ENCODE peak calls at places on chromosomes 11 and 22, in six cellular contexts. One of them, this sample, is unnamed.

GRCh38 chr22:23878219-23878618 is 16.0 kb upstream of the MIF start:
- DNase-seq in mesenchymal stem cell: no peak
- DNase-seq in neuronal stem cell: no peak
- DNase-seq in IMR-90: no peak
- DNase-seq in trophoblast cell: no peak
- DNase-seq in H1: no peak
- DNase-seq in this sample: no peak

GRCh38 chr11:8531312-8531711 is 62.7 kb downstream of the STK33 start:
- DNase-seq in H1: no peak
- DNase-seq in trophoblast cell: peak
- DNase-seq in IMR-90: no peak
- DNase-seq in neuronal stem cell: no peak
- DNase-seq in mesenchymal stem cell: peak
- DNase-seq in this sample: no peak

GRCh38 chr11:46386674-46387073 is 4.9 kb downstream of the CHRM4 start:
- DNase-seq in neuronal stem cell: no peak
- DNase-seq in IMR-90: peak
- DNase-seq in mesenchymal stem cell: no peak
- DNase-seq in H1: no peak
- DNase-seq in trophoblast cell: no peak
- DNase-seq in this sample: no peak

GRCh38 chr11:272195-272930 is 5.8 kb upstream of the NLRP6 start:
- DNase-seq in H1: peak
- DNase-seq in neuronal stem cell: no peak
- DNase-seq in mesenchymal stem cell: no peak
- DNase-seq in trophoblast cell: no peak
- DNase-seq in IMR-90: no peak
- DNase-seq in this sample: peak

GRCh38 chr11:71339178-71339881 is 87.0 kb upstream of the SHANK2 start:
- DNase-seq in IMR-90: no peak
- DNase-seq in trophoblast cell: peak
- DNase-seq in mesenchymal stem cell: no peak
- DNase-seq in neuronal stem cell: no peak
- DNase-seq in H1: no peak
- DNase-seq in this sample: no peak

GRCh38 chr11:1333091-1333772 is 23.8 kb upstream of the TOLLIP start:
- DNase-seq in mesenchymal stem cell: no peak
- DNase-seq in H1: no peak
- DNase-seq in neuronal stem cell: no peak
- DNase-seq in trophoblast cell: no peak
- DNase-seq in IMR-90: no peak
- DNase-seq in this sample: no peak

GRCh38 chr22:27115816-27116256 is 458.4 kb downstream of the MIAT start:
- DNase-seq in H1: no peak
- DNase-seq in IMR-90: peak
- DNase-seq in neuronal stem cell: no peak
- DNase-seq in mesenchymal stem cell: peak
- DNase-seq in trophoblast cell: no peak
- DNase-seq in this sample: no peak

GRCh38 chr22:42966389-42966998 is 48.5 kb downstream of the PACSIN2 start:
- DNase-seq in IMR-90: no peak
- DNase-seq in neuronal stem cell: no peak
- DNase-seq in mesenchymal stem cell: no peak
- DNase-seq in trophoblast cell: no peak
- DNase-seq in H1: no peak
- DNase-seq in this sample: no peak

GRCh38 chr11:39432929-39433328 is 2026.5 kb downstream of the LRRC4C start:
- DNase-seq in IMR-90: no peak
- DNase-seq in H1: no peak
- DNase-seq in trophoblast cell: no peak
- DNase-seq in neuronal stem cell: no peak
- DNase-seq in mesenchymal stem cell: no peak
- DNase-seq in this sample: no peak

GRCh38 chr11:17399236-17399635 is 10.8 kb upstream of the KCNJ11 start:
- DNase-seq in neuronal stem cell: no peak
- DNase-seq in H1: no peak
- DNase-seq in IMR-90: no peak
- DNase-seq in mesenchymal stem cell: no peak
- DNase-seq in trophoblast cell: no peak
- DNase-seq in this sample: no peak

GRCh38 chr11:17401841-17402240 is 13.4 kb upstream of the KCNJ11 start:
- DNase-seq in mesenchymal stem cell: no peak
- DNase-seq in H1: no peak
- DNase-seq in neuronal stem cell: no peak
- DNase-seq in IMR-90: no peak
- DNase-seq in trophoblast cell: no peak
- DNase-seq in this sample: no peak

GRCh38 chr11:17401316-17401715 is 12.9 kb upstream of the KCNJ11 start:
- DNase-seq in trophoblast cell: no peak
- DNase-seq in mesenchymal stem cell: no peak
- DNase-seq in IMR-90: no peak
- DNase-seq in H1: no peak
- DNase-seq in neuronal stem cell: no peak
- DNase-seq in this sample: no peak

GRCh38 chr11:17402486-17402885 is 14.0 kb upstream of the KCNJ11 start:
- DNase-seq in H1: no peak
- DNase-seq in IMR-90: no peak
- DNase-seq in trophoblast cell: no peak
- DNase-seq in mesenchymal stem cell: no peak
- DNase-seq in neuronal stem cell: no peak
- DNase-seq in this sample: no peak

GRCh38 chr11:17400048-17400775 is 11.8 kb upstream of the KCNJ11 start:
- DNase-seq in trophoblast cell: no peak
- DNase-seq in neuronal stem cell: no peak
- DNase-seq in mesenchymal stem cell: no peak
- DNase-seq in H1: no peak
- DNase-seq in IMR-90: no peak
- DNase-seq in this sample: no peak
- H3K9ac ChIP-seq in trophoblast cell: no peak
- H3K9ac ChIP-seq in neuronal stem cell: no peak
- H3K9ac ChIP-seq in mesenchymal stem cell: no peak
- H3K9ac ChIP-seq in H1: no peak
- H3K9ac ChIP-seq in IMR-90: no peak
- H3K9ac ChIP-seq in this sample: no peak

DNA sequence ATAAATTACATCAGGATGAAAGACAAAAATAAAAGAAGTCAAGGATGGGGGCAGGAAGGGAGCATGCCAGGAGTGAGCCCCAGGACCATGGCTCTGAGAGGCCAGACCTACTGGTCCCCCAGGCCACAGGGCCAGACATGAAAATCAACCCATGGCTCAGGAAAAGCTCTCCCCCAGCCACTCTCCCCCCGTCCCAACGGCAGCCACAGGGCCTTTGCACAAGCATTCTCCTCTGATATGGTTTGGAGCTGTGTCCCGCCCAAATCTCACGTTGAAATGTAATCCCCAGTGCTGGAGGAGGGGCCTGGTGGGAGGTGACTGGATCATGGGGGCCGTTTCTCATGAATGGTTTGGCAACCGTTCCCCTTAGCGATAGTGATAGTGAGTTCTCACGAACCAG is 80.8 kb upstream of the ANO1 start:
- DNase-seq in mesenchymal stem cell: no peak
- DNase-seq in trophoblast cell: no peak
- DNase-seq in IMR-90: no peak
- DNase-seq in neuronal stem cell: no peak
- DNase-seq in H1: no peak
- DNase-seq in this sample: no peak
- H3K14ac ChIP-seq in mesenchymal stem cell: no peak
- H3K14ac ChIP-seq in trophoblast cell: no peak
- H3K14ac ChIP-seq in IMR-90: no peak
- H3K14ac ChIP-seq in neuronal stem cell: no peak
- H3K14ac ChIP-seq in H1: no peak
- H3K14ac ChIP-seq in this sample: no peak

DNA sequence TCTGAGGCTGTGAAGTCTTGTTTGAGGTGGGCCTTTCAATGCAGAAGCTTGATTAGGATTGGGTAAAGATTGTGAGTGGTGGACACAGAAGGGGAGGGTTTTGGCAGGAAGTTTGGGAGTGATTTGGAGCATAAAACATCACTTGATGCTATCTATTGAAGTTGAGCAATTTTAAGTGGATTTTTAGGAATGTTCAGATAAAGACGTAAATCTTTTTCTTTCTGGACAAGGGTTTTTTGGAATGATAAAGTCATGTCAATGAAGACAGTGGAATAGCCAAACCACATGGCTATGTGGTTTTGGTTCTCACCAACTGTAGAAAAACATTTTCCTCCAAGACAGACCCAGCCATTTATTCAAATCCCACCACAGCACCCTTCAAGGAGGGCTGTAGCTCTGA is 111.2 kb upstream of the SNX19 start:
- DNase-seq in neuronal stem cell: no peak
- DNase-seq in mesenchymal stem cell: peak
- DNase-seq in trophoblast cell: no peak
- DNase-seq in H1: no peak
- DNase-seq in IMR-90: no peak
- DNase-seq in this sample: no peak
- H2AFZ ChIP-seq in neuronal stem cell: no peak
- H2AFZ ChIP-seq in mesenchymal stem cell: no peak
- H2AFZ ChIP-seq in trophoblast cell: no peak
- H2AFZ ChIP-seq in H1: no peak
- H2AFZ ChIP-seq in IMR-90: no peak
- H2AFZ ChIP-seq in this sample: no peak

DNA sequence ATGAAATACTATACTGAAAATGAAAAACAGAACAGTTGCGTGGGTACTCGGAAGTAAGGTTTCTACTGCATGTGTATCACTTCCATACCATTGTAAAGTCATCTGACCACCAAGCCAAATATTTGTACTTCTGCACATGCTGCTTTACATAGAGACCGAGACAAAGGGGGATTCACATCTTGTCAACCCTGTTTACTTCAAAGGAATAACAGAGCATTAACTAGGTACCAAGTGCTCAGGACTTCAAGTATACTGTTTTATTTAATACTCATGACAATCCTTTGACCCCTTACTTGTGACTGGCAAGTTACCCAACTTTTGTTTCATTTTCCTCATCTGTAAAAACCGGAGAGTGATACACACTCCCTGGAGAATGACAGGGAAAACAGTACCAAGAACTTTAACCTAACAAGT is 9.9 kb downstream of the MAPK1 start:
- DNase-seq in trophoblast cell: no peak
- DNase-seq in neuronal stem cell: no peak
- DNase-seq in IMR-90: peak
- DNase-seq in H1: no peak
- DNase-seq in mesenchymal stem cell: peak
- DNase-seq in this sample: no peak
- H3K9ac ChIP-seq in trophoblast cell: no peak
- H3K9ac ChIP-seq in neuronal stem cell: no peak
- H3K9ac ChIP-seq in IMR-90: no peak
- H3K9ac ChIP-seq in H1: no peak
- H3K9ac ChIP-seq in mesenchymal stem cell: peak
- H3K9ac ChIP-seq in this sample: no peak

DNA sequence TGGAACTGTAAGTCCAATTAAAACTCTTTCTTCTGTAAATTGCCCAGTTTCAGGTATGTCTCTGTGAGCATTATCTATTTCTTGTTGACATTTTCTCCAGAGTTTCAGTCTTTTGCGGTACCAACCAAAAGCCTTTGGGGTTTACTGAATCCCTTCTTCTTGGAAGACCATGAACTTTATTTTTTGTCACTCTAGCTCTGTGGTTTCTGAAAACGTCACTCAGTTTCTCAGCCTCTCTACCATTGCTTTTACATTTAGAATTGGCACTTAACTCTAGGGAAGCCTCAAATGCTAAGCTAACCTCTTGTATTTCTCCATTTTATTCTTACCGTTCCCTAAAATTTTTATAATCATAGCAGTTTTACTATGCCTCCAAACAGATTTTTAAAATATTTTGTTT is 237.6 kb downstream of the CSNK2A3 start:
- DNase-seq in trophoblast cell: no peak
- DNase-seq in neuronal stem cell: no peak
- DNase-seq in mesenchymal stem cell: no peak
- DNase-seq in IMR-90: no peak
- DNase-seq in H1: no peak
- DNase-seq in this sample: no peak
- H3K14ac ChIP-seq in trophoblast cell: no peak
- H3K14ac ChIP-seq in neuronal stem cell: no peak
- H3K14ac ChIP-seq in mesenchymal stem cell: no peak
- H3K14ac ChIP-seq in IMR-90: no peak
- H3K14ac ChIP-seq in H1: no peak
- H3K14ac ChIP-seq in this sample: no peak

DNA sequence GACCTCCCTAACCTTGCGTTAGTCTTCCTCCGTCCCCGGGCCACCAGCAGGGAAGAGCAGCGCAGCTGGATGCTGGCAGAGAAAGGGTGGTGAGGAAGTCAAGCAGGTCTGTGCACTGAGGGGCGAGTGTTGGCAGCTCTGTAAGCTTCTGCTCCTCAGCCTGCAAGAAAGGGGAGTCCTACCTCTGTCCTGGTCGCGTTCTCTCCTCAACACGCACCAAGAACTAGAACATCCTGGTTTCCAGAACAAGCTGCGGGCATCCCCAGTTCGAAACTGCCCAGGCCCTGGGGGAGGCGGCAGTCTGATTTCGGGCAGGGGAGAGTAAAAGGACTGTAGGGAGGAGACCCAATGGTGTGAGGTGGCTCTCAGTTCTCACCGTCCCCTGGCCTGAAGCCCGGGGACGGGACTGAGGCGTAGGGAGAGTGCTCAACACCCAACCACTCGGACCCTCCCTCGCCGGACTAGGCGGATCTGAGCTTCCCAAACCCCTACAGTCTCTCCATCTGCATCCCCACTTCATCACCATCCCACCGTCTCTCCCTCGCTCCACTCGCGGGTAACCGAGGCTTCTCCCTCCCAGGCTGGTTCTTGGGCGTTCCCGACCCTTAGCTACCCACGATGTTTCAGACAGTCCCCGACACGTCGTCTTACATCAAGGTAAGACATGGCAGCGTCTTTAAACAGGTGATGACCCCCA is 7.7 kb upstream of the FLI1 start:
- DNase-seq in H1: peak
- DNase-seq in trophoblast cell: no peak
- DNase-seq in neuronal stem cell: no peak
- DNase-seq in mesenchymal stem cell: peak
- DNase-seq in IMR-90: no peak
- DNase-seq in this sample: peak
- H2AFZ ChIP-seq in H1: no peak
- H2AFZ ChIP-seq in trophoblast cell: no peak
- H2AFZ ChIP-seq in neuronal stem cell: peak
- H2AFZ ChIP-seq in mesenchymal stem cell: no peak
- H2AFZ ChIP-seq in IMR-90: peak
- H2AFZ ChIP-seq in this sample: no peak

This sample was measured in H9.